ENCODE peak calls at places on chromosome 15, in eight cellular contexts. One of them, this sample, is unnamed.

GRCh38 chr15:94446441-94446840 is 215.1 kb downstream of the MCTP2 start:
- DNase-seq in amygdala: no peak
- DNase-seq in endothelial cell: no peak
- DNase-seq in T-helper 1 cell: no peak
- DNase-seq in activated naive CD4-positive, alpha-beta T cell treated with anti-CD3 and anti-CD28 coated beads, Interleukin-2, amount 50 U/mL, for 72 hours: no peak
- DNase-seq in naive thymus-derived CD8-positive, alpha-beta T cell: no peak
- DNase-seq in small intestine: no peak
- DNase-seq in WTC11: no peak
- DNase-seq in this sample: no peak

GRCh38 chr15:64144565-64145281 is 6.8 kb upstream of the SNX22 start:
- DNase-seq in activated naive CD4-positive, alpha-beta T cell treated with anti-CD3 and anti-CD28 coated beads, Interleukin-2, amount 50 U/mL, for 72 hours: no peak
- DNase-seq in endothelial cell: no peak
- DNase-seq in naive thymus-derived CD8-positive, alpha-beta T cell: no peak
- DNase-seq in amygdala: peak
- DNase-seq in T-helper 1 cell: no peak
- DNase-seq in small intestine: no peak
- DNase-seq in WTC11: no peak
- DNase-seq in this sample: no peak

GRCh38 chr15:72676838-72677237 is 9.1 kb downstream of the HIGD2B start:
- DNase-seq in naive thymus-derived CD8-positive, alpha-beta T cell: no peak
- DNase-seq in small intestine: no peak
- DNase-seq in T-helper 1 cell: no peak
- DNase-seq in amygdala: no peak
- DNase-seq in WTC11: no peak
- DNase-seq in endothelial cell: no peak
- DNase-seq in activated naive CD4-positive, alpha-beta T cell treated with anti-CD3 and anti-CD28 coated beads, Interleukin-2, amount 50 U/mL, for 72 hours: no peak
- DNase-seq in this sample: no peak

GRCh38 chr15:69474291-69474690 is 21.7 kb downstream of the RPLP1 start:
- DNase-seq in naive thymus-derived CD8-positive, alpha-beta T cell: no peak
- DNase-seq in activated naive CD4-positive, alpha-beta T cell treated with anti-CD3 and anti-CD28 coated beads, Interleukin-2, amount 50 U/mL, for 72 hours: no peak
- DNase-seq in WTC11: no peak
- DNase-seq in endothelial cell: no peak
- DNase-seq in amygdala: no peak
- DNase-seq in small intestine: no peak
- DNase-seq in T-helper 1 cell: no peak
- DNase-seq in this sample: no peak

GRCh38 chr15:90648137-90649070 is 68.7 kb upstream of the BLM start:
- DNase-seq in amygdala: peak
- DNase-seq in T-helper 1 cell: peak
- DNase-seq in endothelial cell: peak
- DNase-seq in small intestine: peak
- DNase-seq in naive thymus-derived CD8-positive, alpha-beta T cell: peak
- DNase-seq in activated naive CD4-positive, alpha-beta T cell treated with anti-CD3 and anti-CD28 coated beads, Interleukin-2, amount 50 U/mL, for 72 hours: peak
- DNase-seq in WTC11: peak
- DNase-seq in this sample: peak

GRCh38 chr15:94414921-94415320 is 183.6 kb downstream of the MCTP2 start:
- DNase-seq in T-helper 1 cell: no peak
- DNase-seq in amygdala: no peak
- DNase-seq in small intestine: no peak
- DNase-seq in endothelial cell: no peak
- DNase-seq in WTC11: no peak
- DNase-seq in activated naive CD4-positive, alpha-beta T cell treated with anti-CD3 and anti-CD28 coated beads, Interleukin-2, amount 50 U/mL, for 72 hours: no peak
- DNase-seq in naive thymus-derived CD8-positive, alpha-beta T cell: no peak
- DNase-seq in this sample: no peak

GRCh38 chr15:61857169-61857829 is 202.9 kb downstream of the VPS13C start:
- DNase-seq in T-helper 1 cell: no peak
- DNase-seq in small intestine: peak
- DNase-seq in WTC11: no peak
- DNase-seq in activated naive CD4-positive, alpha-beta T cell treated with anti-CD3 and anti-CD28 coated beads, Interleukin-2, amount 50 U/mL, for 72 hours: no peak
- DNase-seq in endothelial cell: no peak
- DNase-seq in naive thymus-derived CD8-positive, alpha-beta T cell: no peak
- DNase-seq in amygdala: no peak
- DNase-seq in this sample: peak

GRCh38 chr15:43086551-43086950 is 19.3 kb downstream of the UBR1 start:
- DNase-seq in amygdala: no peak
- DNase-seq in endothelial cell: no peak
- DNase-seq in naive thymus-derived CD8-positive, alpha-beta T cell: no peak
- DNase-seq in activated naive CD4-positive, alpha-beta T cell treated with anti-CD3 and anti-CD28 coated beads, Interleukin-2, amount 50 U/mL, for 72 hours: no peak
- DNase-seq in WTC11: no peak
- DNase-seq in small intestine: no peak
- DNase-seq in T-helper 1 cell: no peak
- DNase-seq in this sample: no peak

GRCh38 chr15:77702211-77702957 is 69.7 kb upstream of the LINGO1 start:
- DNase-seq in small intestine: peak
- DNase-seq in naive thymus-derived CD8-positive, alpha-beta T cell: no peak
- DNase-seq in WTC11: peak
- DNase-seq in endothelial cell: peak
- DNase-seq in amygdala: no peak
- DNase-seq in T-helper 1 cell: no peak
- DNase-seq in activated naive CD4-positive, alpha-beta T cell treated with anti-CD3 and anti-CD28 coated beads, Interleukin-2, amount 50 U/mL, for 72 hours: no peak
- DNase-seq in this sample: no peak

GRCh38 chr15:89460048-89460447 is 36.3 kb downstream of the RHCG start:
- DNase-seq in naive thymus-derived CD8-positive, alpha-beta T cell: no peak
- DNase-seq in amygdala: no peak
- DNase-seq in T-helper 1 cell: no peak
- DNase-seq in small intestine: no peak
- DNase-seq in endothelial cell: no peak
- DNase-seq in activated naive CD4-positive, alpha-beta T cell treated with anti-CD3 and anti-CD28 coated beads, Interleukin-2, amount 50 U/mL, for 72 hours: no peak
- DNase-seq in WTC11: no peak
- DNase-seq in this sample: no peak

GRCh38 chr15:33654859-33655258 is 313.4 kb upstream of the CHRM5 start:
- DNase-seq in endothelial cell: no peak
- DNase-seq in activated naive CD4-positive, alpha-beta T cell treated with anti-CD3 and anti-CD28 coated beads, Interleukin-2, amount 50 U/mL, for 72 hours: no peak
- DNase-seq in naive thymus-derived CD8-positive, alpha-beta T cell: no peak
- DNase-seq in T-helper 1 cell: no peak
- DNase-seq in amygdala: no peak
- DNase-seq in WTC11: peak
- DNase-seq in small intestine: no peak
- DNase-seq in this sample: no peak

GRCh38 chr15:56244811-56245576 is 1.3 kb upstream of the RFX7 start:
- DNase-seq in endothelial cell: peak
- DNase-seq in amygdala: no peak
- DNase-seq in WTC11: no peak
- DNase-seq in naive thymus-derived CD8-positive, alpha-beta T cell: peak
- DNase-seq in activated naive CD4-positive, alpha-beta T cell treated with anti-CD3 and anti-CD28 coated beads, Interleukin-2, amount 50 U/mL, for 72 hours: no peak
- DNase-seq in T-helper 1 cell: no peak
- DNase-seq in small intestine: peak
- DNase-seq in this sample: no peak

GRCh38 chr15:57340673-57341259 is 35.5 kb upstream of the CGNL1 start:
- DNase-seq in activated naive CD4-positive, alpha-beta T cell treated with anti-CD3 and anti-CD28 coated beads, Interleukin-2, amount 50 U/mL, for 72 hours: no peak
- DNase-seq in amygdala: peak
- DNase-seq in naive thymus-derived CD8-positive, alpha-beta T cell: peak
- DNase-seq in endothelial cell: peak
- DNase-seq in WTC11: peak
- DNase-seq in small intestine: peak
- DNase-seq in T-helper 1 cell: no peak
- DNase-seq in this sample: peak

GRCh38 chr15:98442379-98442833 is 205.9 kb upstream of the IGF1R start:
- DNase-seq in naive thymus-derived CD8-positive, alpha-beta T cell: peak
- DNase-seq in WTC11: peak
- DNase-seq in T-helper 1 cell: no peak
- DNase-seq in endothelial cell: peak
- DNase-seq in amygdala: peak
- DNase-seq in small intestine: peak
- DNase-seq in activated naive CD4-positive, alpha-beta T cell treated with anti-CD3 and anti-CD28 coated beads, Interleukin-2, amount 50 U/mL, for 72 hours: no peak
- DNase-seq in this sample: peak

GRCh38 chr15:46222861-46223260 is 588.0 kb downstream of the SQOR start:
- DNase-seq in endothelial cell: no peak
- DNase-seq in activated naive CD4-positive, alpha-beta T cell treated with anti-CD3 and anti-CD28 coated beads, Interleukin-2, amount 50 U/mL, for 72 hours: no peak
- DNase-seq in small intestine: no peak
- DNase-seq in naive thymus-derived CD8-positive, alpha-beta T cell: no peak
- DNase-seq in WTC11: no peak
- DNase-seq in T-helper 1 cell: no peak
- DNase-seq in amygdala: no peak
- DNase-seq in this sample: no peak

GRCh38 chr15:34217587-34218225 is 7.1 kb upstream of the EMC4 start:
- DNase-seq in T-helper 1 cell: no peak
- DNase-seq in naive thymus-derived CD8-positive, alpha-beta T cell: no peak
- DNase-seq in endothelial cell: no peak
- DNase-seq in activated naive CD4-positive, alpha-beta T cell treated with anti-CD3 and anti-CD28 coated beads, Interleukin-2, amount 50 U/mL, for 72 hours: no peak
- DNase-seq in amygdala: no peak
- DNase-seq in WTC11: no peak
- DNase-seq in small intestine: no peak
- DNase-seq in this sample: no peak

GRCh38 chr15:39286706-39287105 is 294.2 kb upstream of the THBS1 start:
- DNase-seq in amygdala: no peak
- DNase-seq in activated naive CD4-positive, alpha-beta T cell treated with anti-CD3 and anti-CD28 coated beads, Interleukin-2, amount 50 U/mL, for 72 hours: no peak
- DNase-seq in small intestine: no peak
- DNase-seq in naive thymus-derived CD8-positive, alpha-beta T cell: no peak
- DNase-seq in T-helper 1 cell: no peak
- DNase-seq in WTC11: no peak
- DNase-seq in endothelial cell: no peak
- DNase-seq in this sample: no peak

GRCh38 chr15:87707076-87707475 is 549.5 kb downstream of the NTRK3 start:
- DNase-seq in T-helper 1 cell: no peak
- DNase-seq in endothelial cell: no peak
- DNase-seq in small intestine: no peak
- DNase-seq in amygdala: no peak
- DNase-seq in activated naive CD4-positive, alpha-beta T cell treated with anti-CD3 and anti-CD28 coated beads, Interleukin-2, amount 50 U/mL, for 72 hours: no peak
- DNase-seq in WTC11: no peak
- DNase-seq in naive thymus-derived CD8-positive, alpha-beta T cell: no peak
- DNase-seq in this sample: no peak

GRCh38 chr15:71352125-71352524 is 236.9 kb downstream of the THSD4 start:
- DNase-seq in endothelial cell: no peak
- DNase-seq in T-helper 1 cell: no peak
- DNase-seq in small intestine: no peak
- DNase-seq in activated naive CD4-positive, alpha-beta T cell treated with anti-CD3 and anti-CD28 coated beads, Interleukin-2, amount 50 U/mL, for 72 hours: no peak
- DNase-seq in WTC11: no peak
- DNase-seq in amygdala: no peak
- DNase-seq in naive thymus-derived CD8-positive, alpha-beta T cell: no peak
- DNase-seq in this sample: no peak

GRCh38 chr15:71295242-71296031 is 180.2 kb downstream of the THSD4 start:
- DNase-seq in small intestine: no peak
- DNase-seq in amygdala: no peak
- DNase-seq in T-helper 1 cell: no peak
- DNase-seq in activated naive CD4-positive, alpha-beta T cell treated with anti-CD3 and anti-CD28 coated beads, Interleukin-2, amount 50 U/mL, for 72 hours: no peak
- DNase-seq in WTC11: no peak
- DNase-seq in naive thymus-derived CD8-positive, alpha-beta T cell: no peak
- DNase-seq in endothelial cell: no peak
- DNase-seq in this sample: no peak

GRCh38 chr15:73571346-73571745 is 61.8 kb downstream of the NPTN start:
- DNase-seq in WTC11: no peak
- DNase-seq in endothelial cell: no peak
- DNase-seq in T-helper 1 cell: no peak
- DNase-seq in small intestine: peak
- DNase-seq in activated naive CD4-positive, alpha-beta T cell treated with anti-CD3 and anti-CD28 coated beads, Interleukin-2, amount 50 U/mL, for 72 hours: no peak
- DNase-seq in naive thymus-derived CD8-positive, alpha-beta T cell: no peak
- DNase-seq in amygdala: no peak
- DNase-seq in this sample: no peak

GRCh38 chr15:30992465-30992864 is 1.0 kb upstream of the MTMR10 start:
- DNase-seq in activated naive CD4-positive, alpha-beta T cell treated with anti-CD3 and anti-CD28 coated beads, Interleukin-2, amount 50 U/mL, for 72 hours: no peak
- DNase-seq in amygdala: no peak
- DNase-seq in T-helper 1 cell: no peak
- DNase-seq in WTC11: no peak
- DNase-seq in naive thymus-derived CD8-positive, alpha-beta T cell: no peak
- DNase-seq in small intestine: peak
- DNase-seq in endothelial cell: no peak
- DNase-seq in this sample: no peak

GRCh38 chr15:65655026-65655425 is 33.3 kb downstream of the SLC24A1 start:
- DNase-seq in endothelial cell: no peak
- DNase-seq in T-helper 1 cell: no peak
- DNase-seq in activated naive CD4-positive, alpha-beta T cell treated with anti-CD3 and anti-CD28 coated beads, Interleukin-2, amount 50 U/mL, for 72 hours: no peak
- DNase-seq in naive thymus-derived CD8-positive, alpha-beta T cell: no peak
- DNase-seq in small intestine: peak
- DNase-seq in amygdala: no peak
- DNase-seq in WTC11: no peak
- DNase-seq in this sample: no peak

GRCh38 chr15:51499379-51499976 is 123.1 kb downstream of the DMXL2 start:
- DNase-seq in small intestine: peak
- DNase-seq in naive thymus-derived CD8-positive, alpha-beta T cell: no peak
- DNase-seq in T-helper 1 cell: no peak
- DNase-seq in amygdala: no peak
- DNase-seq in activated naive CD4-positive, alpha-beta T cell treated with anti-CD3 and anti-CD28 coated beads, Interleukin-2, amount 50 U/mL, for 72 hours: no peak
- DNase-seq in WTC11: no peak
- DNase-seq in endothelial cell: no peak
- DNase-seq in this sample: no peak

GRCh38 chr15:54803139-54803808 is 393.5 kb downstream of the RSL24D1 start:
- DNase-seq in endothelial cell: no peak
- DNase-seq in naive thymus-derived CD8-positive, alpha-beta T cell: no peak
- DNase-seq in T-helper 1 cell: no peak
- DNase-seq in amygdala: no peak
- DNase-seq in activated naive CD4-positive, alpha-beta T cell treated with anti-CD3 and anti-CD28 coated beads, Interleukin-2, amount 50 U/mL, for 72 hours: no peak
- DNase-seq in small intestine: no peak
- DNase-seq in WTC11: no peak
- DNase-seq in this sample: peak

GRCh38 chr15:32029409-32029861 is 880 bp upstream of the CHRNA7 start:
- DNase-seq in small intestine: peak
- DNase-seq in activated naive CD4-positive, alpha-beta T cell treated with anti-CD3 and anti-CD28 coated beads, Interleukin-2, amount 50 U/mL, for 72 hours: no peak
- DNase-seq in endothelial cell: peak
- DNase-seq in WTC11: peak
- DNase-seq in amygdala: peak
- DNase-seq in T-helper 1 cell: no peak
- DNase-seq in naive thymus-derived CD8-positive, alpha-beta T cell: no peak
- DNase-seq in this sample: no peak

GRCh38 chr15:64717130-64717529 is 58.3 kb downstream of the RBPMS2 start:
- DNase-seq in T-helper 1 cell: no peak
- DNase-seq in amygdala: no peak
- DNase-seq in activated naive CD4-positive, alpha-beta T cell treated with anti-CD3 and anti-CD28 coated beads, Interleukin-2, amount 50 U/mL, for 72 hours: no peak
- DNase-seq in naive thymus-derived CD8-positive, alpha-beta T cell: no peak
- DNase-seq in WTC11: no peak
- DNase-seq in endothelial cell: no peak
- DNase-seq in small intestine: no peak
- DNase-seq in this sample: no peak

GRCh38 chr15:34725565-34725964 is 29.2 kb downstream of the GJD2 start:
- DNase-seq in naive thymus-derived CD8-positive, alpha-beta T cell: no peak
- DNase-seq in endothelial cell: no peak
- DNase-seq in activated naive CD4-positive, alpha-beta T cell treated with anti-CD3 and anti-CD28 coated beads, Interleukin-2, amount 50 U/mL, for 72 hours: no peak
- DNase-seq in T-helper 1 cell: no peak
- DNase-seq in WTC11: no peak
- DNase-seq in small intestine: no peak
- DNase-seq in amygdala: no peak
- DNase-seq in this sample: no peak

GRCh38 chr15:71471347-71471746 is 339.0 kb upstream of the NR2E3 start:
- DNase-seq in T-helper 1 cell: no peak
- DNase-seq in endothelial cell: no peak
- DNase-seq in amygdala: no peak
- DNase-seq in small intestine: no peak
- DNase-seq in naive thymus-derived CD8-positive, alpha-beta T cell: no peak
- DNase-seq in activated naive CD4-positive, alpha-beta T cell treated with anti-CD3 and anti-CD28 coated beads, Interleukin-2, amount 50 U/mL, for 72 hours: no peak
- DNase-seq in WTC11: no peak
- DNase-seq in this sample: no peak

GRCh38 chr15:23074684-23075083 is 35.3 kb upstream of the TUBGCP5 start:
- DNase-seq in T-helper 1 cell: no peak
- DNase-seq in activated naive CD4-positive, alpha-beta T cell treated with anti-CD3 and anti-CD28 coated beads, Interleukin-2, amount 50 U/mL, for 72 hours: no peak
- DNase-seq in amygdala: no peak
- DNase-seq in WTC11: no peak
- DNase-seq in endothelial cell: no peak
- DNase-seq in small intestine: no peak
- DNase-seq in naive thymus-derived CD8-positive, alpha-beta T cell: no peak
- DNase-seq in this sample: no peak

This sample was measured in naive B cell.